ENCODE peak calls at places on chromosomes 7 and 10, in seven cellular contexts. U is PC-3; J is effector memory CD4-positive, alpha-beta T cell; W is AG04450; M is A549; N is H9; I is CD4-positive, CD25-positive, alpha-beta regulatory T cell. Y is an unnamed sample.

GRCh38 chr7:15839415-15840100 is 153.1 kb upstream of the MEOX2 start:
- DNase-seq in M (no peak), I (no peak), U (no peak), N (peak), J (no peak), W (no peak), Y (no peak)

GRCh38 chr10:11178606-11179221 is 161.0 kb downstream of the CELF2 start:
- DNase-seq in W (no peak), I (peak), J (peak), M (no peak), U (no peak), N (no peak), Y (no peak)

GRCh38 chr10:100006241-100006886 is 3.4 kb downstream of the DNMBP start:
- DNase-seq in U (peak), I (no peak), J (no peak), W (peak), M (peak), N (no peak), Y (no peak)

GRCh38 chr7:155844019-155844453 is 31.8 kb upstream of the SHH start:
- DNase-seq in I (no peak), W (no peak), M (peak), J (no peak), N (no peak), U (peak), Y (no peak)

GRCh38 chr7:100673942-100674431 is 447 bp downstream of the GNB2 start:
- DNase-seq in W (no peak), I (peak), U (no peak), J (peak), M (no peak), N (no peak), Y (no peak)

GRCh38 chr7:149294641-149295480 is 32.9 kb downstream of the ZNF783 start:
- DNase-seq in I (no peak), N (no peak), U (no peak), J (no peak), W (no peak), M (no peak), Y (no peak)

GRCh38 chr10:79335470-79336235 is 11.6 kb upstream of the PPIF start:
- DNase-seq in M (no peak), I (no peak), J (no peak), N (no peak), W (no peak), U (no peak), Y (peak)

GRCh38 chr10:131739201-131739600 is 161.6 kb upstream of the PPP2R2D start:
- DNase-seq in W (no peak), I (no peak), M (no peak), U (no peak), J (no peak), N (no peak), Y (peak)

GRCh38 chr10:11160982-11161554 is 143.4 kb downstream of the CELF2 start:
- DNase-seq in J (no peak), U (no peak), N (no peak), W (no peak), I (no peak), M (no peak), Y (no peak)

GRCh38 chr10:77029684-77030407 is 607.8 kb downstream of the KCNMA1 start:
- DNase-seq in N (no peak), J (no peak), U (no peak), M (no peak), W (no peak), I (no peak), Y (no peak)

GRCh38 chr7:35015346-35015859 is 21.9 kb downstream of the DPY19L1 start:
- DNase-seq in U (no peak), M (no peak), N (peak), J (no peak), I (no peak), W (no peak), Y (no peak)

GRCh38 chr10:13201132-13201531 is 33.0 kb downstream of the UCMA start:
- DNase-seq in I (no peak), N (no peak), U (peak), M (no peak), J (no peak), W (peak), Y (no peak)

GRCh38 chr10:103676851-103677417 is 178.4 kb downstream of the SH3PXD2A start:
- DNase-seq in J (no peak), I (no peak), N (no peak), U (no peak), W (peak), M (no peak), Y (no peak)
- H3K27ac ChIP-seq in J (peak), I (peak), N (no peak), U (no peak), W (peak), M (peak), Y (peak)

DNA sequence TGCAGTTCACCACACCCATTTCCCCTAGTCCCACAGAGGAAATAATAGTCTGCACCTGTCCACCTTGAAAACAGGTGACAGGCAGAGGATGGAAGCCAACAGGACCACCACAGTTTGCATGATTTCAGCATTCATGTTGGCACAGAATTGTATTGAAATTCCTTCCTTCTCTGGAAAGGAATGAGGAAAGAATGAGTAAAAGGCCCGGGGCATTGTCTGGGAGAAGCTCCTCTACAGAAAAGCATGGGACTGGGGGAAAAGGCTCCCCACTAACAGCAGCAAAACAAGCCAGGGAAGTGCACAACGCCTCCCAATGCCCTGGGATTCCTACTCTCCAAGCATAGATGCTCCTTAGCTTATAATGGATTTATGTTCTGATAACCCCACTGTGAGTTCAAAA is 28.5 kb upstream of the TOMM7 start:
- DNase-seq in W (no peak), U (peak), I (no peak), M (no peak), N (no peak), J (no peak), Y (no peak)
- H3K27ac ChIP-seq in W (no peak), U (no peak), I (no peak), M (no peak), N (no peak), J (no peak), Y (no peak)

DNA sequence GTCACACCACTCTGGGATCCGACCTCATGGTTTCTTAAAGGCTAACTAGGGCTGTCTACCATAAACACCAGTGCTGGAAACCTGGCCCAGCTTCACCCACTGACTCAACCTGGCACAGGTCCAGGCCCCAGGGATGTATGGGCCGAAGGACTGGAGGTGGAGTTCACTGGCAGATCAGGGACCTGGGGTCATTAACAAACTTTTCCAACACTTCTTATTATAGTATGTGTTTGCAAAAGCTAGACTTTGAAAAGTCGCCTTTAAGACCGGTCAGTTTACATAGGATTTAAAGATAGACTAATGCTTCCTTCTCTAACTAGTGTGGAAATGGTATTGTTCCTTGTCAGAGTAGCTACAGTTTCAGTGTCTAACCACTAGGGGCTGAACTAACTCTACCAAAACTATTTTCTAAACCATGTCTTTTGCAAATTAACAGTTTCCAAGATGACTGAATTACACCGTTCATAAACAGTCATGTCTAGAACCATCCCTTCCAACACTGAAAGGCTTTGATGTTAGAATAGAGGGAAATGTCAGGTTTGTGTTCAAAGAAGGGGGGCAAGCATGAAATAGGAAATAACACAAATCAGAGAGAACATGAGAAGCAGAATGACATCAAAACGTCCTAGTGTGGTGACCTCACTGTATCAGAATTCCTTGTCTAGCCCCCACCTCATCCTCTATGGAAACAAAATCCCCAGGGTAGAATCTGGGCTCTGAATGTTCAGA is 29.7 kb downstream of the STN1 start:
- DNase-seq in I (no peak), M (peak), J (no peak), N (no peak), U (peak), W (peak), Y (no peak)
- H3K27ac ChIP-seq in I (no peak), M (peak), J (no peak), N (no peak), U (peak), W (peak), Y (peak)

DNA sequence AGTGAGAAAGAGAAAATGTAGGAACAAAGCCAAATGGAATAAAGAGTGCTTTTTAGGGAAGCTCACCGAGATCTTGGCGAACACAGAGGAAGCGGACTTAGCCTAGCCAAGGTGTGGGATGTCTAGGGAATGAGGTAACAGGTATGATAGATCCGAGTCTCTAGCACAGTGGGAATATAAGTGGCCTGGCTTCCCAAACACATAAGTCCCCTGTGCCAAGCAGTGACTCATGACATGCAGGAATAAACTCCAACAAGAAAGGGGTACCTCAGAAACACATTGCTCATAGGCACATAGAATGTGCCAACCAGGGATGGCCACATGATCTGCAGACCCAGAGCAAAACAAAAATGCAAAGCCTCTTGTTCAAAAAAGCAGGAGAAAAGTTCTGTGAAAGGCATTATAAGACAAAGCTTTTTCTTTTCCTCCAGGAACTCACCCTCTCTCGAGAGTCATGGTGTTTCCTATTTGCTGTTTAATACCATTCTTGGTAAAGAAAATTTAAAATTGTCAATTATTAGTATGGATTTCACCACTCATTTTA is 542.5 kb downstream of the GATA3 start:
- DNase-seq in U (peak), J (no peak), I (no peak), M (no peak), W (no peak), N (no peak), Y (no peak)
- H3K27ac ChIP-seq in U (no peak), J (no peak), I (no peak), M (no peak), W (no peak), N (no peak), Y (no peak)

Y was measured in caudate nucleus.